ENCODE peak calls at places on chromosomes 1 and 21, in nine cellular contexts. P is pancreas, N is upper lobe of left lung, W is H9, A is AG04450, C is fibroblast of lung, B is fibroblast of the aortic adventitia, X is AG04449, D is GM10248. V is an unnamed sample.

GRCh38 chr21:36610201-36610600 is 88.7 kb upstream of the SIM2 start:
- DNase-seq in P (no peak), N (no peak), W (no peak), A (no peak), C (peak), B (peak), X (no peak), D (no peak), V (no peak)

GRCh38 chr21:46624050-46624449 is 11.4 kb upstream of the PRMT2 start:
- DNase-seq in P (no peak), N (no peak), W (no peak), A (no peak), C (no peak), B (no peak), X (no peak), D (no peak), V (no peak)

GRCh38 chr1:9687120-9687875 is 35.8 kb downstream of the PIK3CD start:
- DNase-seq in P (peak), N (peak), W (peak), A (peak), C (peak), B (no peak), X (peak), D (peak), V (peak)

GRCh38 chr1:91792393-91793032 is 93.4 kb downstream of the TGFBR3 start:
- DNase-seq in P (no peak), N (no peak), W (no peak), A (no peak), C (no peak), B (no peak), X (no peak), D (no peak), V (no peak)

GRCh38 chr1:211335507-211336157 is 9.0 kb downstream of the TRAF5 start:
- DNase-seq in P (no peak), N (no peak), W (peak), A (no peak), C (no peak), B (no peak), X (no peak), D (peak), V (no peak)

GRCh38 chr1:77888071-77888428 is 374 bp upstream of the NEXN start:
- DNase-seq in P (no peak), N (no peak), W (no peak), A (peak), C (peak), B (peak), X (no peak), D (peak), V (no peak)

GRCh38 chr21:40173833-40174232 is 306.6 kb downstream of the PCP4 start:
- DNase-seq in P (no peak), N (no peak), W (peak), A (no peak), C (no peak), B (no peak), X (no peak), D (no peak), V (no peak)

GRCh38 chr21:45542667-45543370 is 579 bp upstream of the SLC19A1 start:
- DNase-seq in P (peak), N (peak), W (peak), A (no peak), C (no peak), B (no peak), X (no peak), D (no peak), V (peak)

GRCh38 chr1:2535455-2535854 is 5.4 kb upstream of the HES5 start:
- DNase-seq in P (no peak), N (no peak), W (no peak), A (no peak), C (no peak), B (no peak), X (no peak), D (no peak), V (no peak)

GRCh38 chr1:171292799-171293198 is 21.2 kb upstream of the FMO4 start:
- DNase-seq in P (no peak), N (no peak), W (no peak), A (no peak), C (peak), B (peak), X (peak), D (no peak), V (no peak)

GRCh38 chr21:33078907-33079582 is 9.1 kb downstream of the OLIG1 start:
- DNase-seq in P (no peak), N (peak), W (no peak), A (peak), C (peak), B (peak), X (peak), D (peak), V (no peak)

GRCh38 chr1:211267204-211267857 is 8.2 kb downstream of the RCOR3 start:
- DNase-seq in P (no peak), N (no peak), W (no peak), A (no peak), C (no peak), B (no peak), X (no peak), D (no peak), V (no peak)

GRCh38 chr1:91273875-91274274 is 130.8 kb downstream of the HFM1 start:
- DNase-seq in P (no peak), N (no peak), W (no peak), A (no peak), C (peak), B (peak), X (no peak), D (no peak), V (no peak)

GRCh38 chr1:58779059-58779754 is 4.6 kb downstream of the JUN start:
- DNase-seq in P (no peak), N (no peak), W (no peak), A (no peak), C (peak), B (no peak), X (no peak), D (no peak), V (no peak)

GRCh38 chr1:222995620-222996306 is 147.3 kb downstream of the TLR5 start:
- DNase-seq in P (no peak), N (no peak), W (no peak), A (no peak), C (peak), B (no peak), X (no peak), D (no peak), V (no peak)

GRCh38 chr1:155124503-155125463 is 2.9 kb upstream of the EFNA1 start:
- DNase-seq in P (no peak), N (peak), W (peak), A (no peak), C (peak), B (no peak), X (no peak), D (no peak), V (no peak)

GRCh38 chr1:201447911-201448871 is 20.8 kb downstream of the PHLDA3 start:
- DNase-seq in P (peak), N (peak), W (peak), A (peak), C (peak), B (peak), X (no peak), D (peak), V (peak)

GRCh38 chr21:45412909-45413581 is 8.1 kb downstream of the COL18A1 start:
- DNase-seq in P (peak), N (no peak), W (no peak), A (no peak), C (no peak), B (no peak), X (no peak), D (no peak), V (no peak)

GRCh38 chr1:24619376-24619775 is 23.7 kb upstream of the SRRM1 start:
- DNase-seq in P (no peak), N (no peak), W (no peak), A (no peak), C (no peak), B (no peak), X (no peak), D (no peak), V (no peak)

GRCh38 chr1:39505289-39505688 is 13.9 kb downstream of the BMP8A start:
- DNase-seq in P (no peak), N (no peak), W (no peak), A (no peak), C (no peak), B (no peak), X (no peak), D (no peak), V (no peak)

GRCh38 chr1:160658956-160659255 is 12.1 kb upstream of the SLAMF1 start:
- DNase-seq in P (no peak), N (no peak), W (no peak), A (no peak), C (no peak), B (no peak), X (no peak), D (no peak), V (no peak)

GRCh38 chr1:94697839-94698238 is 122.3 kb upstream of the SLC44A3 start:
- DNase-seq in P (no peak), N (no peak), W (no peak), A (no peak), C (no peak), B (no peak), X (no peak), D (no peak), V (no peak)

GRCh38 chr1:153306303-153307220 is 6.2 kb downstream of the PGLYRP3 start:
- DNase-seq in P (no peak), N (no peak), W (no peak), A (no peak), C (no peak), B (no peak), X (no peak), D (no peak), V (no peak)

GRCh38 chr21:43884012-43884860 is 19.2 kb downstream of the AGPAT3 start:
- DNase-seq in P (peak), N (peak), W (peak), A (no peak), C (peak), B (peak), X (no peak), D (peak), V (no peak)

GRCh38 chr1:230231739-230232075 is 164.7 kb downstream of the GALNT2 start:
- DNase-seq in P (no peak), N (peak), W (no peak), A (no peak), C (peak), B (peak), X (no peak), D (no peak), V (no peak)

GRCh38 chr1:176522310-176522846 is 59.4 kb downstream of the PAPPA2 start:
- DNase-seq in P (no peak), N (no peak), W (no peak), A (no peak), C (no peak), B (no peak), X (no peak), D (no peak), V (no peak)

GRCh38 chr1:107782192-107782845 is 182.7 kb downstream of the VAV3 start:
- DNase-seq in P (no peak), N (no peak), W (no peak), A (peak), C (peak), B (peak), X (peak), D (no peak), V (no peak)

GRCh38 chr1:161763522-161764098 is 2.5 kb upstream of the ATF6 start:
- DNase-seq in P (no peak), N (no peak), W (no peak), A (no peak), C (no peak), B (no peak), X (no peak), D (peak), V (no peak)

GRCh38 chr1:193181985-193182384 is 4.4 kb downstream of the B3GALT2 start:
- DNase-seq in P (no peak), N (no peak), W (no peak), A (no peak), C (peak), B (no peak), X (no peak), D (no peak), V (no peak)

GRCh38 chr1:228141871-228142615 is 2.0 kb downstream of the GUK1 start:
- DNase-seq in P (no peak), N (no peak), W (no peak), A (no peak), C (peak), B (no peak), X (no peak), D (no peak), V (no peak)

GRCh38 chr1:1171551-1172340 is 1.9 kb upstream of the TTLL10 start:
- DNase-seq in P (peak), N (no peak), W (peak), A (no peak), C (no peak), B (no peak), X (no peak), D (no peak), V (peak)

GRCh38 chr1:201686709-201687455 is 142.1 kb upstream of the IPO9 start:
- DNase-seq in P (no peak), N (peak), W (peak), A (no peak), C (no peak), B (no peak), X (no peak), D (no peak), V (no peak)

GRCh38 chr1:93051961-93052360 is 27.1 kb upstream of the MTF2 start:
- DNase-seq in P (no peak), N (no peak), W (no peak), A (no peak), C (no peak), B (no peak), X (no peak), D (no peak), V (no peak)

GRCh38 chr1:51453010-51453409 is 66.1 kb downstream of the EPS15 start:
- DNase-seq in P (no peak), N (no peak), W (no peak), A (no peak), C (no peak), B (no peak), X (no peak), D (no peak), V (no peak)

DNA sequence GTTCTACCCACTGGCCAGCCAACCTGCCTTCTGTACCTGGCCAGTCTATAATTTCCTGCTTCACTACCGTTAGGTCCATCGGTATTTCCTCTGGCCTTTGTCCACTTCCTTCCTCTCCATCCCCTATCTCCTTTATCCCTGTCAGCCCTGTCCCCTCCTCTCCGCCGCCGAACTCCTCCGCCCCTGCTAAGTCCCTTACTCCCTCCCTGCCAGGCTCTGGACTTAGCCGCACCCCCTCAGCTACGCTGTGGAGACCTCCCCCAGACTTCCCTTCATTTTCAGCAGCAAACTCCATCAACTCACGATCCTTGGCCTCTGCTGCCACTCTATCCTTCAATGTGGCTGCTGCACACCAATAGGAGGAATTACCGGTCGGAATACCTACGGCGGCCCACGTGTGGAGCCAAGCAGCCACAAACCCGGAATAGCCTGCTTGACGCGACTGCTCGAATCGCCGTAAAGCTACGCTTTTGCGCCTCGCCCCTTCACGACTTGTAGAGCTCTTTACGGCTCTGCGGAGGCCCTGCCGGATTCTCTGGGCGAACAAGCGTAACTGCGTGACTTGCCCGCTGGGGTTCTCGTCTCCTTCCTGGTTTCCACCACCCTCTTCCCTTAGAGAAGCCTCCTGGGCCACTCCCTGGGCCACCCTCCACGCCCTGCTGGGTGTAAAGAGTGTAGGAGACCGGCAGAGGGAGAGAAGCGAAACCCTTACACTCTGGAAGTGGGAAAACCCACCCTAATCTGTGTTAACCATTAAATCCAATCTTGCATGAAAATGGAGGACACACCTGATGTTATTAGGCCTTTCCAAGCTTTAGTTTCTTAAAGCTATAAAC is at the start of gene ZNHIT6:
- DNase-seq in P (peak), N (peak), W (peak), A (peak), C (peak), B (peak), X (peak), D (peak), V (peak)
- TF ChIP-seq CTCF in P (peak), N (peak), W (peak), A (peak), C (peak), B (peak), X (peak), D (no peak), V (no peak)

GRCh38 chr1:7287013-7287412 is 484.1 kb upstream of the VAMP3 start:
- DNase-seq in P (no peak), N (no peak), W (no peak), A (no peak), C (no peak), B (no peak), X (no peak), D (peak), V (no peak)
- TF ChIP-seq CTCF in P (no peak), N (no peak), W (peak), A (no peak), C (no peak), B (no peak), X (no peak), D (no peak), V (no peak)

DNA sequence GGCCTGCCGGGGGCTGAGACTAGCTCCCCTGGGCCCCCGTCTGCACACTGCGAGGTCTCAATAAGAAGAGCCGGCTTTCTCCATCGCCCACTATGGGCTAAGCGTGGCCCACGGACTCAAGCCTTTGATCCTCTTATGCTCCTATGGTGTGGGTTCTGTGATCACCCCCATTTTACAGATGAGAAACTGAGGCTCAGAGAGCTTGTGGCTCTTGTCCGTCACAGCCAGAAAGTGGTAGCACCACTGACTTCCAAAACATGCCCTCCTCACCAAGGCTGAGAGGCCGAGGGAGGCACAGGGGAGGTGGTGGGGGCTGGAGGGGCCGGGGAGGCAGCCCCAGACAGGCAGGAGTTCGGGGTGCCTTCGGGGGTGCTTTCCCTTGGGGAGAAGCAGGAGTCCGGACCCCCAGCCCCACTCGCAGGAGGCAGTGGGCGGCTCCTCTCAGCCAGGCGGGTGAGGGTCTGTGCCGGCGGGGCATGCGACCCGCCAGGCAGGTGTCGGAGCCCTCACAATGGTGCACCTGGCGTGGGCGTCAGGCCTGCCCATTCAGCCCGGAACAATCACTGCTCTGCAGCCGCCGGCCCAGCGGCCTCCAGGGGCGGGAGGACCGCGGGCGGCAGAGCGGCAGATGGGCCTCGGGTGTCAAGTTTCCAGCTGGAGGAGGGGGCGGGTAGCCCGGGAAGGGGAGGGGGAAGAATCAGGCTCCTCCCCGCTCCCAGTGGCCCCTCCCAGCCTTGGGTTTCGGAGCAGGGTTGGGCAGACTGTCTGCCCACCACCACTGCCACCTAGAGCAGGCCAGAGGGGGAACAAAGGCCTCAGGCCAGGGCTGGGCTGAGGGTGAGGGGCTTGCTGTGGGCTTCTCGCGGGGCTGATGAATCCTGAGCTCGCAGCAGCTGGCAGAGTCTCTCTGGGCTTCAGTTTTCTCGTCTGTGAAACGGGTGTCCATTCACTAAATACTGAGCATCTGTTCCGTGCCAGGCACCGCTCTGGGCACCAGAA is 39.3 kb upstream of the CASZ1 start:
- DNase-seq in P (peak), N (peak), W (peak), A (no peak), C (peak), B (peak), X (no peak), D (peak), V (no peak)
- TF ChIP-seq CTCF in P (no peak), N (peak), W (peak), A (no peak), C (no peak), B (no peak), X (no peak), D (no peak), V (no peak)

GRCh38 chr1:36446261-36446660 is 4.0 kb downstream of the OSCP1 start:
- DNase-seq in P (no peak), N (peak), W (peak), A (no peak), C (no peak), B (no peak), X (no peak), D (peak), V (no peak)
- TF ChIP-seq CTCF in P (no peak), N (no peak), W (peak), A (peak), C (peak), B (no peak), X (peak), D (peak), V (no peak)

DNA sequence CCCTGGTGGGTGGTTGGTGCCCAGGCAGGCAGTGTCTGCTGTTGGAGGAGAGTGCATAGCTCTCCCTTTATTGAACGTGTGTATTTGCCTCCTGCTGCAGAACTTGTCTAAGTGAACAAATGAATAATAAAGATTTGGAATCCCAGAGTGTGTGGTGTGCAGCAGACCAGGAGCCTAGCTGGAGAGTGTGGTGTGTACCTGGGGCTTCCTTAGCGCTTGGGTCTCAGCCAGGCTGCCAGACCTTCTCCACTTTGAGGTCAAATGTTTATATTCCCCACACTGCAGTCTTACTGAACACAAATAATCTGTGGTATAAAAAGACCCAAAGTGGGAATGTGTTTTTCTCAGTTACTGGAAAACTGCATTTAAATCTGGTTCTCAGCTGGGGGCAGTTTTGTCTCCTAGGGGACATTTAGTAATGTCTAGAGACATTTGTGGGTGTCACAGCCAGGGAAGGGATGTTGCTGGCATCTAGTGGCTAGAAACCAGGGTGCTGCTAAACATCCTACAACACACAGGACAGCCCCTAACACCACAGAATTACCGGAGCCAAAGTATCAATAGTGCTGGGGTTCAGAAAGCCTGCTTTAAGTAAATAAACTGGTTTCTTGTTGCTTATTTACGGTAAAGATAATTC is 23.6 kb downstream of the SLC37A1 start:
- DNase-seq in P (no peak), N (peak), W (no peak), A (no peak), C (no peak), B (no peak), X (no peak), D (no peak), V (no peak)
- TF ChIP-seq CTCF in P (no peak), N (no peak), W (peak), A (no peak), C (peak), B (peak), X (no peak), D (peak), V (no peak)